ENCODE peak calls at places on chromosomes 16 and 17, in six cellular contexts. M is CD4-positive, alpha-beta T cell; L is sciatic nerve; U is NCI-H1436 treated with DMSO at 0.1 percent for 48 hours; Z is T follicular helper cell; S is heart left ventricle. F is an unnamed sample.

GRCh38 chr16:2842340-2843000 is 12.4 kb downstream of the ZG16B start:
- DNase-seq in M (peak; percentile 52), S (peak; percentile 57), L (peak; percentile 66), Z (peak; percentile 27), U (no peak), F (peak; percentile 75)

GRCh38 chr17:60501589-60501988 is 24.5 kb downstream of the APPBP2 start:
- DNase-seq in Z (no peak), U (no peak), S (no peak), M (no peak), L (no peak), F (no peak)

GRCh38 chr16:47938272-47938671 is 217.5 kb downstream of the ABCC12 start:
- DNase-seq in S (no peak), L (no peak), U (no peak), M (no peak), Z (no peak), F (no peak)

GRCh38 chr17:2266045-2266864 is 37.3 kb downstream of the SMG6 start:
- DNase-seq in M (peak; percentile 68), L (no peak), S (no peak), U (no peak), Z (peak; percentile 78), F (no peak)

GRCh38 chr17:74118504-74118903 is 85.0 kb upstream of the RPL38 start:
- DNase-seq in U (no peak), Z (no peak), S (no peak), L (peak; percentile 21), M (no peak), F (no peak)

GRCh38 chr16:75580-76501 is 2.2 kb upstream of the MPG start:
- DNase-seq in U (no peak), L (peak; percentile 90), M (no peak), Z (no peak), S (peak; percentile 80), F (no peak)

GRCh38 chr17:62816282-62816839 is 8.2 kb upstream of the MARCHF10 start:
- DNase-seq in S (no peak), M (no peak), U (no peak), Z (no peak), L (no peak), F (no peak)

GRCh38 chr17:49497147-49498036 is 2.3 kb downstream of the NGFR start:
- DNase-seq in S (no peak), U (no peak), M (no peak), Z (no peak), L (peak; percentile 78), F (no peak)

GRCh38 chr16:72198021-72198420 is 26.1 kb upstream of the PMFBP1 start:
- DNase-seq in U (peak; percentile 59), M (no peak), S (peak; percentile 25), L (peak; percentile 72), Z (no peak), F (no peak)

GRCh38 chr16:75908301-75908700 is 182.0 kb upstream of the CPHXL start:
- DNase-seq in Z (no peak), U (no peak), M (no peak), L (no peak), S (no peak), F (no peak)

GRCh38 chr16:68345351-68345810 is 34.6 kb downstream of the PRMT7 start:
- DNase-seq in Z (no peak), S (no peak), M (no peak), L (no peak), U (no peak), F (peak; percentile 3)

F was measured in cardiac septum.